ENCODE peak calls at places on chromosomes 3 and 15, in eight cellular contexts. One of them, this sample, is unnamed.

GRCh38 chr3:65607101-65607500 is 431.6 kb downstream of the MAGI1 start:
- DNase-seq in COLO829: no peak
- DNase-seq in mesendoderm: no peak
- DNase-seq in A549: no peak
- DNase-seq in HFF-Myc: no peak
- DNase-seq in putamen: no peak
- DNase-seq in ELR: peak; percentile 10
- DNase-seq in progenitor cell of endocrine pancreas: no peak
- DNase-seq in this sample: no peak

GRCh38 chr3:14810795-14811661 is 7.7 kb upstream of the FGD5 start:
- DNase-seq in COLO829: no peak
- DNase-seq in mesendoderm: peak; percentile 58
- DNase-seq in A549: no peak
- DNase-seq in HFF-Myc: no peak
- DNase-seq in putamen: no peak
- DNase-seq in ELR: no peak
- DNase-seq in progenitor cell of endocrine pancreas: no peak
- DNase-seq in this sample: no peak

GRCh38 chr3:129343643-129344360 is 65.1 kb downstream of the HMCES start:
- DNase-seq in COLO829: no peak
- DNase-seq in mesendoderm: peak; percentile 72
- DNase-seq in A549: peak; percentile 38
- DNase-seq in HFF-Myc: no peak
- DNase-seq in putamen: no peak
- DNase-seq in ELR: peak; percentile 36
- DNase-seq in progenitor cell of endocrine pancreas: peak; percentile 51
- DNase-seq in this sample: peak; percentile 10

GRCh38 chr15:57544840-57545239 is 46.9 kb upstream of the MYZAP start:
- DNase-seq in COLO829: no peak
- DNase-seq in mesendoderm: no peak
- DNase-seq in A549: no peak
- DNase-seq in HFF-Myc: no peak
- DNase-seq in putamen: no peak
- DNase-seq in ELR: no peak
- DNase-seq in progenitor cell of endocrine pancreas: no peak
- DNase-seq in this sample: no peak

GRCh38 chr3:42769477-42770131 is 3.4 kb downstream of the CCDC13 start:
- DNase-seq in COLO829: no peak
- DNase-seq in mesendoderm: no peak
- DNase-seq in A549: no peak
- DNase-seq in HFF-Myc: no peak
- DNase-seq in putamen: no peak
- DNase-seq in ELR: no peak
- DNase-seq in progenitor cell of endocrine pancreas: no peak
- DNase-seq in this sample: no peak

GRCh38 chr15:45589296-45589695 is 2.1 kb downstream of the BLOC1S6 start:
- DNase-seq in COLO829: no peak
- DNase-seq in mesendoderm: no peak
- DNase-seq in A549: no peak
- DNase-seq in HFF-Myc: no peak
- DNase-seq in putamen: no peak
- DNase-seq in ELR: no peak
- DNase-seq in progenitor cell of endocrine pancreas: no peak
- DNase-seq in this sample: no peak

GRCh38 chr3:194830401-194830800 is 144.7 kb downstream of the FAM43A start:
- DNase-seq in COLO829: no peak
- DNase-seq in mesendoderm: peak; percentile 29
- DNase-seq in A549: no peak
- DNase-seq in HFF-Myc: no peak
- DNase-seq in putamen: no peak
- DNase-seq in ELR: no peak
- DNase-seq in progenitor cell of endocrine pancreas: no peak
- DNase-seq in this sample: no peak

GRCh38 chr3:127676456-127676855 is 3.7 kb downstream of the ABTB1 start:
- DNase-seq in COLO829: no peak
- DNase-seq in mesendoderm: no peak
- DNase-seq in A549: no peak
- DNase-seq in HFF-Myc: no peak
- DNase-seq in putamen: no peak
- DNase-seq in ELR: no peak
- DNase-seq in progenitor cell of endocrine pancreas: no peak
- DNase-seq in this sample: no peak

GRCh38 chr3:195709676-195710085 is 11.1 kb upstream of the MUC20 start:
- DNase-seq in COLO829: no peak
- DNase-seq in mesendoderm: no peak
- DNase-seq in A549: no peak
- DNase-seq in HFF-Myc: no peak
- DNase-seq in putamen: no peak
- DNase-seq in ELR: no peak
- DNase-seq in progenitor cell of endocrine pancreas: no peak
- DNase-seq in this sample: no peak